ENCODE peak calls at places on chromosomes 13 and 19, in six cellular contexts. One of them, this sample, is unnamed.

GRCh38 chr19:3575260-3575741 is 2.6 kb downstream of the HMG20B start:
- DNase-seq in tibial artery: no peak
- DNase-seq in left lung: no peak
- DNase-seq in CD4-positive, alpha-beta T cell: no peak
- DNase-seq in psoas muscle: no peak
- DNase-seq in vagina: no peak
- DNase-seq in this sample: no peak

GRCh38 chr19:42111811-42112210 is 20.4 kb downstream of the POU2F2 start:
- DNase-seq in tibial artery: no peak
- DNase-seq in left lung: no peak
- DNase-seq in CD4-positive, alpha-beta T cell: no peak
- DNase-seq in psoas muscle: no peak
- DNase-seq in vagina: no peak
- DNase-seq in this sample: peak

GRCh38 chr13:95676100-95676774 is 702 bp upstream of the DNAJC3 start:
- DNase-seq in tibial artery: no peak
- DNase-seq in left lung: no peak
- DNase-seq in CD4-positive, alpha-beta T cell: no peak
- DNase-seq in psoas muscle: no peak
- DNase-seq in vagina: peak
- DNase-seq in this sample: peak

GRCh38 chr13:76641056-76641455 is 245.1 kb downstream of the KCTD12 start:
- DNase-seq in tibial artery: no peak
- DNase-seq in left lung: no peak
- DNase-seq in CD4-positive, alpha-beta T cell: no peak
- DNase-seq in psoas muscle: no peak
- DNase-seq in vagina: no peak
- DNase-seq in this sample: no peak

GRCh38 chr13:23505007-23505406 is 65.2 kb upstream of the TNFRSF19 start:
- DNase-seq in tibial artery: no peak
- DNase-seq in left lung: no peak
- DNase-seq in CD4-positive, alpha-beta T cell: no peak
- DNase-seq in psoas muscle: no peak
- DNase-seq in vagina: no peak
- DNase-seq in this sample: no peak

GRCh38 chr13:51380269-51380668 is 40.8 kb downstream of the SERPINE3 start:
- DNase-seq in tibial artery: no peak
- DNase-seq in left lung: no peak
- DNase-seq in CD4-positive, alpha-beta T cell: no peak
- DNase-seq in psoas muscle: no peak
- DNase-seq in vagina: no peak
- DNase-seq in this sample: peak

GRCh38 chr19:3028305-3029069 is 593 bp downstream of the TLE2 start:
- DNase-seq in tibial artery: no peak
- DNase-seq in left lung: no peak
- DNase-seq in CD4-positive, alpha-beta T cell: no peak
- DNase-seq in psoas muscle: peak
- DNase-seq in vagina: no peak
- DNase-seq in this sample: no peak

GRCh38 chr13:105735269-105735668 is 800.2 kb downstream of the EFNB2 start:
- DNase-seq in tibial artery: no peak
- DNase-seq in left lung: no peak
- DNase-seq in CD4-positive, alpha-beta T cell: no peak
- DNase-seq in psoas muscle: no peak
- DNase-seq in vagina: no peak
- DNase-seq in this sample: no peak

GRCh38 chr19:7871530-7872305 is 2.5 kb downstream of the PRR36 start:
- DNase-seq in tibial artery: peak
- DNase-seq in left lung: peak
- DNase-seq in CD4-positive, alpha-beta T cell: peak
- DNase-seq in psoas muscle: peak
- DNase-seq in vagina: no peak
- DNase-seq in this sample: peak

GRCh38 chr13:31437975-31438374 is 238.2 kb downstream of the B3GLCT start:
- DNase-seq in tibial artery: no peak
- DNase-seq in left lung: no peak
- DNase-seq in CD4-positive, alpha-beta T cell: no peak
- DNase-seq in psoas muscle: no peak
- DNase-seq in vagina: no peak
- DNase-seq in this sample: no peak

GRCh38 chr19:14479985-14480694 is 5.0 kb upstream of the PTGER1 start:
- DNase-seq in tibial artery: no peak
- DNase-seq in left lung: no peak
- DNase-seq in CD4-positive, alpha-beta T cell: peak
- DNase-seq in psoas muscle: peak
- DNase-seq in vagina: no peak
- DNase-seq in this sample: no peak

GRCh38 chr19:32861596-32861995 is 8.0 kb downstream of the SLC7A9 start:
- DNase-seq in tibial artery: no peak
- DNase-seq in left lung: no peak
- DNase-seq in CD4-positive, alpha-beta T cell: no peak
- DNase-seq in psoas muscle: no peak
- DNase-seq in vagina: no peak
- DNase-seq in this sample: no peak

GRCh38 chr13:43301341-43301969 is 278.1 kb downstream of the DNAJC15 start:
- DNase-seq in tibial artery: no peak
- DNase-seq in left lung: no peak
- DNase-seq in CD4-positive, alpha-beta T cell: no peak
- DNase-seq in psoas muscle: no peak
- DNase-seq in vagina: no peak
- DNase-seq in this sample: no peak

GRCh38 chr13:94878721-94879120 is 166.4 kb upstream of the SOX21 start:
- DNase-seq in tibial artery: no peak
- DNase-seq in left lung: no peak
- DNase-seq in CD4-positive, alpha-beta T cell: no peak
- DNase-seq in psoas muscle: no peak
- DNase-seq in vagina: no peak
- DNase-seq in this sample: no peak

GRCh38 chr13:93767917-93768422 is 541.4 kb downstream of the GPC6 start:
- DNase-seq in tibial artery: no peak
- DNase-seq in left lung: no peak
- DNase-seq in CD4-positive, alpha-beta T cell: no peak
- DNase-seq in psoas muscle: no peak
- DNase-seq in vagina: no peak
- DNase-seq in this sample: no peak

GRCh38 chr19:51433092-51433491 is 15.7 kb upstream of the SIGLEC10 start:
- DNase-seq in tibial artery: no peak
- DNase-seq in left lung: no peak
- DNase-seq in CD4-positive, alpha-beta T cell: no peak
- DNase-seq in psoas muscle: no peak
- DNase-seq in vagina: no peak
- DNase-seq in this sample: no peak
- H3K27ac ChIP-seq in tibial artery: no peak
- H3K27ac ChIP-seq in left lung: peak
- H3K27ac ChIP-seq in CD4-positive, alpha-beta T cell: no peak
- H3K27ac ChIP-seq in psoas muscle: no peak
- H3K27ac ChIP-seq in vagina: no peak
- H3K27ac ChIP-seq in this sample: no peak

GRCh38 chr19:35120898-35121297 is 5.3 kb downstream of the FXYD3 start:
- DNase-seq in tibial artery: no peak
- DNase-seq in left lung: no peak
- DNase-seq in CD4-positive, alpha-beta T cell: no peak
- DNase-seq in psoas muscle: no peak
- DNase-seq in vagina: no peak
- DNase-seq in this sample: no peak
- H3K27ac ChIP-seq in tibial artery: peak
- H3K27ac ChIP-seq in left lung: no peak
- H3K27ac ChIP-seq in CD4-positive, alpha-beta T cell: no peak
- H3K27ac ChIP-seq in psoas muscle: peak
- H3K27ac ChIP-seq in vagina: peak
- H3K27ac ChIP-seq in this sample: peak

DNA sequence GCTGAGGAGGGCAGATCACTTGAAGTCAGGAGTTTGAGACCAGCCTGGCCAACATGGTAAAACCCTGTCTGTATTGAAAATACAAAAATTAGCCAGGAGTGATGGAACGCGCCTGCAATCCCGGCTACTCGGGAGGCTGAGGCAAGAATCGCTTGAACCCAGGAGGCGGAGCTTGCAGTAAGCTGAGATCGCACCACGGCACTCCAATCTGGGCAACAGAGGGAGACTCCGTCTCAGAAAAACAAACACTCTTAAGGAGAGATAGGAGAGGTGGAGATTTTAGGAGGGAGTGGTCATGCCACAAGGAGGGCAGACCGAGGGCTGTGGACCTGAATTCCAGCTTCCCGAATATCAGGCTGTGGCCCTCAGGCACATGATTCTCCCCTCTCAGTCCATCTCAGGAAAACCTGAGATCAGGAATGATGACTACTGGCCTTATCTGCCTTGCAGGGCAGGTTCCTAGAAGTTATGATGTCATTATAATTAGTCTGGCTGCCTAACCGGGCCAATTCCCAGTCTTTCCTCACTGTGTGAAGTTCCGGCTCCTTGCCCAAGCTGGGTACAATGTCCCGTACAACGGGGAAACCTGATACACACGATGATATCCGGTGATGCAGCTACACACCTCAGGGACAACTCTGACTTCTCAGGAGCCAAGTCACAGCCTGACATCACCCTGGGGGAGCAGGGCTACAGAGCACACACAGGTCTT is 2.5 kb downstream of the SLC35E1 start:
- DNase-seq in tibial artery: no peak
- DNase-seq in left lung: no peak
- DNase-seq in CD4-positive, alpha-beta T cell: no peak
- DNase-seq in psoas muscle: no peak
- DNase-seq in vagina: no peak
- DNase-seq in this sample: peak
- H3K27ac ChIP-seq in tibial artery: no peak
- H3K27ac ChIP-seq in left lung: peak
- H3K27ac ChIP-seq in CD4-positive, alpha-beta T cell: no peak
- H3K27ac ChIP-seq in psoas muscle: no peak
- H3K27ac ChIP-seq in vagina: no peak
- H3K27ac ChIP-seq in this sample: peak

GRCh38 chr13:29884671-29885424 is 34.4 kb upstream of the UBL3 start:
- DNase-seq in tibial artery: no peak
- DNase-seq in left lung: no peak
- DNase-seq in CD4-positive, alpha-beta T cell: no peak
- DNase-seq in psoas muscle: no peak
- DNase-seq in vagina: no peak
- DNase-seq in this sample: no peak
- H3K27ac ChIP-seq in tibial artery: no peak
- H3K27ac ChIP-seq in left lung: no peak
- H3K27ac ChIP-seq in CD4-positive, alpha-beta T cell: no peak
- H3K27ac ChIP-seq in psoas muscle: no peak
- H3K27ac ChIP-seq in vagina: no peak
- H3K27ac ChIP-seq in this sample: no peak

GRCh38 chr19:10764340-10764894 is 46.5 kb downstream of the DNM2 start:
- DNase-seq in tibial artery: no peak
- DNase-seq in left lung: no peak
- DNase-seq in CD4-positive, alpha-beta T cell: no peak
- DNase-seq in psoas muscle: no peak
- DNase-seq in vagina: no peak
- DNase-seq in this sample: no peak
- H3K27ac ChIP-seq in tibial artery: no peak
- H3K27ac ChIP-seq in left lung: peak
- H3K27ac ChIP-seq in CD4-positive, alpha-beta T cell: peak
- H3K27ac ChIP-seq in psoas muscle: no peak
- H3K27ac ChIP-seq in vagina: no peak
- H3K27ac ChIP-seq in this sample: peak

DNA sequence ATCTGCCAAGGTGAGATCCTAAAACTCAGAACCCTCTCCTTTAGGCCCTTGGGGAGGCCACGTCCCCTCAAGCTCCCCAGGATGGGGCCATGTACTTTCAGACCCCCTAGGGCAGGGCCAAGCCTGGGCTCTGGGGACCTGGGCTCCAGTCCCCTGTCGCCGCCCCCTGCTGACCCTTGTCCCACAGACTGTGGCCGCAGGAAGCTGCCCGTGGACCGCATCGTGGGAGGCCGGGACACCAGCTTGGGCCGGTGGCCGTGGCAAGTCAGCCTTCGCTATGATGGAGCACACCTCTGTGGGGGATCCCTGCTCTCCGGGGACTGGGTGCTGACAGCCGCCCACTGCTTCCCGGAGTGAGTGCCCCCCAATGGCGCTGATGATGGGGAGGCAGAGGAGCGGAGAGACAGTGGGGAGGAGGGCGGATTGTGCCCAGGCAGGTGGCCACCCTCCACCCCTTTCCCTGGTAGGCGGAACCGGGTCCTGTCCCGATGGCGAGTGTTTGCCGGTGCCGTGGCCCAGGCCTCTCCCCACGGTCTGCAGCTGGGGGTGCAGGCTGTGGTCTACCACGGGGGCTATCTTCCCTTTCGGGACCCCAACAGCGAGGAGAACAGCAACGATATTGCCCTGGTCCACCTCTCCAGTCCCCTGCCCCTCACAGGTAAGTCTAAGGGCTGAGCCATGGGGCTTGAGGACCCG is 18.8 kb downstream of the HPN start:
- DNase-seq in tibial artery: no peak
- DNase-seq in left lung: no peak
- DNase-seq in CD4-positive, alpha-beta T cell: no peak
- DNase-seq in psoas muscle: no peak
- DNase-seq in vagina: no peak
- DNase-seq in this sample: no peak
- H3K27ac ChIP-seq in tibial artery: no peak
- H3K27ac ChIP-seq in left lung: no peak
- H3K27ac ChIP-seq in CD4-positive, alpha-beta T cell: no peak
- H3K27ac ChIP-seq in psoas muscle: no peak
- H3K27ac ChIP-seq in vagina: no peak
- H3K27ac ChIP-seq in this sample: no peak

DNA sequence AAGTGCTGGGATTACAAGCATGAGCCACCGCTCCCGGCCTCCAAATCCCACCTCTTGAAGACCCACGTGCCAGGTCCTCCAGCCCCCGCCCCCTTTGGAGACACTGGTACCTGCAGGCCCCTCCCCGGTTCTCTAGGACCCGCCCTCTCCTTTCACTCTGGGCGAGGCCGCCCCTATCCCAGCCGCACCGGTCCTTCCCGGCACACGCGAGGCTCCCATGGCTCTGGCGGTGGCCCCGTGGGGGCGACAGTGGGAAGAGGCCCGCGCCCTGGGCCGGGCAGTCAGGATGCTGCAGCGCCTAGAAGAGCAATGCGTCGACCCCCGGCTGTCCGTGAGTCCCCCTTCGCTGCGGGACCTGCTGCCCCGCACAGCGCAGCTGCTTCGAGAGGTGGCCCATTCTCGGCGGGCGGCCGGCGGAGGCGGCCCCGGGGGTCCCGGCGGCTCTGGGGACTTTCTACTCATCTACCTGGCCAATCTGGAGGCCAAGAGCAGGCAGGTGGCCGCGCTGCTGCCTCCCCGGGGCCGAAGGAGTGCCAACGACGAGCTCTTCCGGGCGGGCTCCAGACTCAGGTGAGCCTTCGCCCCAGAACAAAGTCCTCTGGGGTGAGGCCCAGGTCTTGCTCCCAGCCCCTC is at the start of gene CBLC:
- DNase-seq in tibial artery: no peak
- DNase-seq in left lung: peak
- DNase-seq in CD4-positive, alpha-beta T cell: no peak
- DNase-seq in psoas muscle: no peak
- DNase-seq in vagina: no peak
- DNase-seq in this sample: peak
- H3K27ac ChIP-seq in tibial artery: no peak
- H3K27ac ChIP-seq in left lung: no peak
- H3K27ac ChIP-seq in CD4-positive, alpha-beta T cell: no peak
- H3K27ac ChIP-seq in psoas muscle: no peak
- H3K27ac ChIP-seq in vagina: peak
- H3K27ac ChIP-seq in this sample: peak

GRCh38 chr19:9709305-9709704 is 34.4 kb upstream of the ZNF562 start:
- DNase-seq in tibial artery: peak
- DNase-seq in left lung: no peak
- DNase-seq in CD4-positive, alpha-beta T cell: no peak
- DNase-seq in psoas muscle: no peak
- DNase-seq in vagina: no peak
- DNase-seq in this sample: no peak
- H3K27ac ChIP-seq in tibial artery: no peak
- H3K27ac ChIP-seq in left lung: no peak
- H3K27ac ChIP-seq in CD4-positive, alpha-beta T cell: no peak
- H3K27ac ChIP-seq in psoas muscle: no peak
- H3K27ac ChIP-seq in vagina: no peak
- H3K27ac ChIP-seq in this sample: no peak

This sample was measured in RWPE1.